ENCODE peak calls at places on chromosomes 12 and 14, in nine cellular contexts. One of them, this sample, is unnamed. For H3K36me3 and H3K4me1, the result is how much of the 10 kb centered on the place peaks cover.

GRCh38 chr14:90467501-90467900 is 70.7 kb downstream of the CALM1 start:
- DNase-seq in right atrium auricular region: no peak
- DNase-seq in psoas muscle: no peak
- DNase-seq in PC-9: no peak
- DNase-seq in Caco-2: no peak
- DNase-seq in GM23338: no peak
- DNase-seq in MM.1S: no peak
- DNase-seq in IMR-90: no peak
- DNase-seq in adipocyte: no peak
- DNase-seq in this sample: no peak

GRCh38 chr14:67940476-67940875 is 120.9 kb downstream of the RAD51B start:
- DNase-seq in MM.1S: no peak
- DNase-seq in GM23338: no peak
- DNase-seq in adipocyte: peak
- DNase-seq in right atrium auricular region: no peak
- DNase-seq in psoas muscle: no peak
- DNase-seq in PC-9: no peak
- DNase-seq in IMR-90: peak
- DNase-seq in Caco-2: peak
- DNase-seq in this sample: no peak

GRCh38 chr12:62862259-62862881 is 72.6 kb downstream of the PPM1H start:
- DNase-seq in PC-9: no peak
- DNase-seq in GM23338: no peak
- DNase-seq in Caco-2: no peak
- DNase-seq in IMR-90: peak
- DNase-seq in psoas muscle: no peak
- DNase-seq in right atrium auricular region: no peak
- DNase-seq in adipocyte: peak
- DNase-seq in MM.1S: no peak
- DNase-seq in this sample: no peak

GRCh38 chr12:46963977-46964376 is 115.4 kb upstream of the PCED1B start:
- DNase-seq in adipocyte: peak
- DNase-seq in PC-9: peak
- DNase-seq in MM.1S: no peak
- DNase-seq in psoas muscle: no peak
- DNase-seq in IMR-90: no peak
- DNase-seq in GM23338: no peak
- DNase-seq in right atrium auricular region: no peak
- DNase-seq in Caco-2: peak
- DNase-seq in this sample: peak

GRCh38 chr14:61355892-61356325 is 34.5 kb downstream of the PRKCH start:
- DNase-seq in MM.1S: no peak
- DNase-seq in Caco-2: peak
- DNase-seq in PC-9: peak
- DNase-seq in right atrium auricular region: peak
- DNase-seq in adipocyte: no peak
- DNase-seq in GM23338: peak
- DNase-seq in psoas muscle: peak
- DNase-seq in IMR-90: peak
- DNase-seq in this sample: peak

GRCh38 chr12:24011927-24012326 is 62.5 kb upstream of the SOX5 start:
- DNase-seq in right atrium auricular region: no peak
- DNase-seq in IMR-90: no peak
- DNase-seq in MM.1S: no peak
- DNase-seq in psoas muscle: no peak
- DNase-seq in Caco-2: no peak
- DNase-seq in adipocyte: no peak
- DNase-seq in GM23338: no peak
- DNase-seq in PC-9: no peak
- DNase-seq in this sample: no peak

GRCh38 chr12:122684297-122684696 is 18.9 kb downstream of the HCAR2 start:
- DNase-seq in adipocyte: no peak
- DNase-seq in PC-9: no peak
- DNase-seq in IMR-90: no peak
- DNase-seq in MM.1S: no peak
- DNase-seq in right atrium auricular region: no peak
- DNase-seq in GM23338: no peak
- DNase-seq in psoas muscle: no peak
- DNase-seq in Caco-2: no peak
- DNase-seq in this sample: no peak

GRCh38 chr12:107818984-107819383 is 44.5 kb downstream of the ASCL4 start:
- DNase-seq in Caco-2: no peak
- DNase-seq in GM23338: no peak
- DNase-seq in PC-9: no peak
- DNase-seq in psoas muscle: no peak
- DNase-seq in IMR-90: peak
- DNase-seq in MM.1S: no peak
- DNase-seq in right atrium auricular region: no peak
- DNase-seq in adipocyte: peak
- DNase-seq in this sample: peak

GRCh38 chr12:103903979-103904378 is 26.2 kb upstream of the HSP90B1 start:
- DNase-seq in psoas muscle: no peak
- DNase-seq in PC-9: no peak
- DNase-seq in GM23338: no peak
- DNase-seq in IMR-90: no peak
- DNase-seq in right atrium auricular region: no peak
- DNase-seq in MM.1S: no peak
- DNase-seq in adipocyte: no peak
- DNase-seq in Caco-2: no peak
- DNase-seq in this sample: no peak

DNA sequence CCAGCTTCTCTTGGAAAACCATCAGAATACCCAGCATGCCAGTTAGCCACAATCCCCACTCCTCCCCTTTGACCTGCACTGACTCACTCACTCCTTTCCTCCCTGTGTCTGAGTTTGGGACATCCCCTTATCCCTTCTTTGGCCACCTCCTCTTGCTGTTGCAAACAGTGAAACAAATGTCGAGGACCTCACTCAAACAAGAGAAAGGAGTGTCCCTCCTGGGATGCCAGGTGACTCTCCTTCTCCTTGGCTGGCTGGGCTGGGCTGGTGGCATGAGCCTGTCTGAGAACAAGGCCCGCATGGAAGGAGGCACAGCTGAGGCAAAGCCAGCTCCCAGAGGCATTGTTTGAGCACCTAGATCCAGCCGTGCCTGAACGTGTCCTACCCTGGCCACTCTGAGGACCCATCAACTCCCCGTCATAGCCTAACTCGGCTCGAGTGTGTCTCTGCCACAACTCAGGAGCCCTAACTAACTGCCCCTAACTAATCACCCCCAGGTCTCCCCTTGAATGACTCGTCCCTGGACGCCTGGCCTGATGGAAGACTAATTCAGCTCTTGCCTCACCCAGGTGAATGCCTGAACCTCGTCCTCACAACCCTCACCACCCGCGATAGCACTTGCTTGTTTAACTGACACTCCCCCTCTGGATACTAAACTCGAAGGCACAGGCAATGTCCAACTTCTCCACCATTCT is 43.0 kb downstream of the NCOR2 start:
- DNase-seq in right atrium auricular region: no peak
- DNase-seq in MM.1S: no peak
- DNase-seq in psoas muscle: no peak
- DNase-seq in adipocyte: peak
- DNase-seq in PC-9: no peak
- DNase-seq in GM23338: no peak
- DNase-seq in IMR-90: peak
- DNase-seq in Caco-2: no peak
- DNase-seq in this sample: no peak
- H3K36me3 ChIP-seq in right atrium auricular region: under half
- H3K36me3 ChIP-seq in MM.1S: under half
- H3K36me3 ChIP-seq in psoas muscle: under half
- H3K36me3 ChIP-seq in adipocyte: under half
- H3K36me3 ChIP-seq in PC-9: under half
- H3K36me3 ChIP-seq in GM23338: under half
- H3K36me3 ChIP-seq in IMR-90: under half
- H3K36me3 ChIP-seq in Caco-2: under half
- H3K36me3 ChIP-seq in this sample: under half

GRCh38 chr12:113246478-113247122 is 25.3 kb downstream of the TPCN1 start:
- DNase-seq in psoas muscle: no peak
- DNase-seq in adipocyte: no peak
- DNase-seq in MM.1S: no peak
- DNase-seq in right atrium auricular region: no peak
- DNase-seq in PC-9: peak
- DNase-seq in Caco-2: peak
- DNase-seq in IMR-90: peak
- DNase-seq in GM23338: peak
- DNase-seq in this sample: no peak

GRCh38 chr12:113241191-113242017 is 20.1 kb downstream of the TPCN1 start:
- DNase-seq in MM.1S: peak
- DNase-seq in PC-9: peak
- DNase-seq in right atrium auricular region: no peak
- DNase-seq in IMR-90: peak
- DNase-seq in adipocyte: peak
- DNase-seq in GM23338: no peak
- DNase-seq in Caco-2: peak
- DNase-seq in psoas muscle: peak
- DNase-seq in this sample: peak

GRCh38 chr12:113242560-113242959 is 21.3 kb downstream of the TPCN1 start:
- DNase-seq in Caco-2: no peak
- DNase-seq in IMR-90: no peak
- DNase-seq in MM.1S: no peak
- DNase-seq in GM23338: no peak
- DNase-seq in right atrium auricular region: no peak
- DNase-seq in psoas muscle: no peak
- DNase-seq in adipocyte: no peak
- DNase-seq in PC-9: no peak
- DNase-seq in this sample: no peak

GRCh38 chr12:113242018-113242418 is 20.8 kb downstream of the TPCN1 start:
- DNase-seq in right atrium auricular region: no peak
- DNase-seq in IMR-90: no peak
- DNase-seq in GM23338: no peak
- DNase-seq in Caco-2: no peak
- DNase-seq in PC-9: peak
- DNase-seq in adipocyte: no peak
- DNase-seq in MM.1S: no peak
- DNase-seq in psoas muscle: peak
- DNase-seq in this sample: no peak

GRCh38 chr12:113244015-113244983 is 23.0 kb downstream of the TPCN1 start:
- DNase-seq in GM23338: no peak
- DNase-seq in psoas muscle: peak
- DNase-seq in PC-9: no peak
- DNase-seq in Caco-2: no peak
- DNase-seq in right atrium auricular region: no peak
- DNase-seq in IMR-90: no peak
- DNase-seq in adipocyte: peak
- DNase-seq in MM.1S: no peak
- DNase-seq in this sample: peak
- H3K4me1 ChIP-seq in GM23338: under half
- H3K4me1 ChIP-seq in psoas muscle: half or more
- H3K4me1 ChIP-seq in PC-9: half or more
- H3K4me1 ChIP-seq in Caco-2: half or more
- H3K4me1 ChIP-seq in right atrium auricular region: under half
- H3K4me1 ChIP-seq in IMR-90: under half
- H3K4me1 ChIP-seq in adipocyte: half or more
- H3K4me1 ChIP-seq in MM.1S: under half
- H3K4me1 ChIP-seq in this sample: half or more

DNA sequence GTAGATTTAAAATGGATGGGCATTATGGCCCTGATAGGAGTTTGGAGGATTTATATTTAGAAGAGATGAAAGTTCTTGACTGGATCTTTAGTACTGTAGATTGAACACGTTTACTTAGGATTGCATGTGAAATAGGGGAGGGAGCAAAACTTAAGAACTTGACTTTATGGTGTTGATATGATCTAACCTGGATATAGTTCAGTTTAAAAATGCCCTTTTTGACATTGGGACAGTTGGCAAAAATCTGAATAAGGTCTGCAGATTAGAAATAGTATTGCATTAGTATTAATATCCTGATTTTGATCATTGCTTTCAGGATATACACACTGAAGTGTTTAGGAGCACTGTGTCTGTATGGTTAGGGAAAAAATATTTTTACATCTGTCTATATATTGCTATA is 9.6 kb downstream of the TMBIM6 start:
- DNase-seq in Caco-2: no peak
- DNase-seq in adipocyte: no peak
- DNase-seq in PC-9: no peak
- DNase-seq in psoas muscle: no peak
- DNase-seq in right atrium auricular region: no peak
- DNase-seq in GM23338: no peak
- DNase-seq in MM.1S: no peak
- DNase-seq in IMR-90: no peak
- DNase-seq in this sample: no peak
- H3K36me3 ChIP-seq in Caco-2: under half
- H3K36me3 ChIP-seq in adipocyte: under half
- H3K36me3 ChIP-seq in PC-9: under half
- H3K36me3 ChIP-seq in psoas muscle: under half
- H3K36me3 ChIP-seq in right atrium auricular region: under half
- H3K36me3 ChIP-seq in GM23338: under half
- H3K36me3 ChIP-seq in MM.1S: under half
- H3K36me3 ChIP-seq in IMR-90: under half
- H3K36me3 ChIP-seq in this sample: under half

GRCh38 chr12:39672976-39673375 is 53.4 kb upstream of the ABCD2 start:
- DNase-seq in GM23338: no peak
- DNase-seq in psoas muscle: no peak
- DNase-seq in PC-9: no peak
- DNase-seq in IMR-90: no peak
- DNase-seq in right atrium auricular region: no peak
- DNase-seq in MM.1S: peak
- DNase-seq in adipocyte: no peak
- DNase-seq in Caco-2: no peak
- DNase-seq in this sample: no peak

GRCh38 chr12:39675263-39675662 is 55.7 kb upstream of the ABCD2 start:
- DNase-seq in right atrium auricular region: no peak
- DNase-seq in psoas muscle: no peak
- DNase-seq in IMR-90: no peak
- DNase-seq in PC-9: no peak
- DNase-seq in Caco-2: no peak
- DNase-seq in GM23338: peak
- DNase-seq in MM.1S: no peak
- DNase-seq in adipocyte: no peak
- DNase-seq in this sample: no peak

DNA sequence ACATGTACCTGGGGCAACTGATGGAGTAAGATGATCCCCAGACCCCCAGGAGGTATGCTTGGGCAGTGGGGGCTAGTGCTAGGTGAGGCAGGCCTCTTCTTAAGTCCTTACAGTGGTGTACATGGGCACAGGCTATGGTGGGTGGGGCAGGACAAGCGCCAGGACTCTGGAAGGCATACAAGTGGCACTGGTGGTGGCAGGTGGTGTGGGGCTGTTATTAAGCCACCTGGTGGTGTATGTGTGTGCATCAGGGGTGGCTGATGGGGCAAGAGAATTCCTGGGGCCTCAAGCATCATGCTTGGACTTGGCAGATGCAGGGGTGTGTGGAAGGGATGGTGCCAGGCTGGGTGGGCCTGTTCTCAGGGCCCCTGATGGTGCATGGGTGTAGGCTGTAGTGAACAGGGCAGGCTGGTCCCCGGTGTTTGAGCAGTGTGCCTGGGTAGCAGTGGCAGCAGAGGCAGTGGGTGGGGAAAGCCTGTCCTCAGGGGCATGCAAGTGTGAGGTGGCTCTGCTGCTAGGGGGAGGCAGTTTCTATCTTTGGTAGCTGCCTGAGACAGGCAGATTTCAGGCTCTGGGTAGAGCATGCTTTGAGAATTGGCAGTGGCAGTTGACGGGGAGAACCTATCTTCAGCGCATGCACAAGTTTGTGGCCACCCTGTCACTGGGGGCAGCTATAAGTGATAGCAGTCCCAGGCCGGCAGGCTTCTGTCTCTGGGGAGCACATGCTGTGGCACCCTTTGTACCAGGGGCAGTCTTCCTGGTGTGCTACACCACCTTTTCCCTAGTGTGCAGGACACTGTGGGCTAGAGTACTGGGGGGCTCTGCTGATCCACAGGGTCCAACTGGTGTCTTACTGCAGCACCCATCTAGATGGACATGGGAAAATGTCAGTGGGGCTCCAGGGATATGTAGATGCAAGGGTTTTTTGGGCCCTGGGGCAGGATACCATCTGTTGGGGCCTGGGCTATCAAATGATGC is 52.6 kb upstream of the ABCD2 start:
- DNase-seq in MM.1S: no peak
- DNase-seq in adipocyte: no peak
- DNase-seq in psoas muscle: no peak
- DNase-seq in right atrium auricular region: no peak
- DNase-seq in GM23338: no peak
- DNase-seq in Caco-2: no peak
- DNase-seq in IMR-90: no peak
- DNase-seq in PC-9: no peak
- DNase-seq in this sample: no peak
- H3K4me1 ChIP-seq in MM.1S: under half
- H3K4me1 ChIP-seq in adipocyte: under half
- H3K4me1 ChIP-seq in psoas muscle: under half
- H3K4me1 ChIP-seq in right atrium auricular region: under half
- H3K4me1 ChIP-seq in GM23338: under half
- H3K4me1 ChIP-seq in Caco-2: under half
- H3K4me1 ChIP-seq in IMR-90: under half
- H3K4me1 ChIP-seq in PC-9: under half
- H3K4me1 ChIP-seq in this sample: under half

This sample was measured in adrenal gland.